ENCODE peak calls at places on chromosomes 7 and 10, in seven cellular contexts. H is Peyer's patch, W is AG09319, Z is hepatocyte, Y is osteoblast, G is nephron progenitor cell, N is cardiac muscle cell. X is an unnamed sample.

GRCh38 chr7:8353991-8354390 is 79.4 kb upstream of the NXPH1 start:
- DNase-seq in H (no peak), W (no peak), Z (no peak), Y (no peak), G (no peak), N (no peak), X (no peak)

GRCh38 chr10:88428976-88429375 is 154.1 kb downstream of the RNLS start:
- DNase-seq in H (no peak), W (no peak), Z (no peak), Y (no peak), G (no peak), N (no peak), X (no peak)

GRCh38 chr7:149781921-149782320 is 8.5 kb upstream of the ZNF467 start:
- DNase-seq in H (no peak), W (no peak), Z (no peak), Y (no peak), G (no peak), N (no peak), X (no peak)

GRCh38 chr7:103657474-103657894 is 211.5 kb upstream of the SLC26A5 start:
- DNase-seq in H (no peak), W (no peak), Z (peak; percentile 8), Y (no peak), G (no peak), N (no peak), X (no peak)

GRCh38 chr7:27143022-27143949 is at the start of gene HOXA5:
- DNase-seq in H (peak; percentile 88), W (no peak), Z (no peak), Y (peak; percentile 96), G (peak; percentile 92), N (no peak), X (no peak)

GRCh38 chr7:108408294-108409004 is 47.8 kb downstream of the NRCAM start:
- DNase-seq in H (no peak), W (no peak), Z (no peak), Y (peak; percentile 30), G (no peak), N (no peak), X (no peak)

GRCh38 chr10:21807162-21807561 is 196.4 kb downstream of the DNAJC1 start:
- DNase-seq in H (no peak), W (no peak), Z (no peak), Y (no peak), G (peak; percentile 26), N (peak; percentile 13), X (no peak)

GRCh38 chr7:98215561-98216495 is 4.6 kb downstream of the BHLHA15 start:
- DNase-seq in H (no peak), W (no peak), Z (peak; percentile 4), Y (peak; percentile 71), G (no peak), N (no peak), X (no peak)

GRCh38 chr10:131930150-131930549 is 29.3 kb downstream of the PPP2R2D start:
- DNase-seq in H (no peak), W (no peak), Z (no peak), Y (no peak), G (no peak), N (no peak), X (no peak)

GRCh38 chr10:1095498-1095897 is 39.3 kb downstream of the WDR37 start:
- DNase-seq in H (no peak), W (no peak), Z (no peak), Y (no peak), G (no peak), N (no peak), X (no peak)

GRCh38 chr10:110211455-110211843 is 4.0 kb downstream of the MXI1 start:
- DNase-seq in H (no peak), W (no peak), Z (no peak), Y (peak; percentile 91), G (no peak), N (no peak), X (no peak)

GRCh38 chr7:130154501-130155317 is 50.5 kb downstream of the TMEM209 start:
- DNase-seq in H (peak; percentile 60), W (no peak), Z (no peak), Y (peak; percentile 36), G (no peak), N (no peak), X (no peak)

GRCh38 chr10:133165556-133166503 is 5.8 kb downstream of the KNDC1 start:
- DNase-seq in H (peak; percentile 23), W (no peak), Z (no peak), Y (peak; percentile 80), G (no peak), N (no peak), X (no peak)

GRCh38 chr7:46545790-46546189 is 624.7 kb upstream of the IGFBP3 start:
- DNase-seq in H (no peak), W (no peak), Z (no peak), Y (no peak), G (no peak), N (no peak), X (no peak)

GRCh38 chr7:80312139-80312661 is 177.6 kb downstream of the GNAI1 start:
- DNase-seq in H (no peak), W (peak; percentile 31), Z (peak; percentile 51), Y (no peak), G (no peak), N (no peak), X (peak; percentile 6)

GRCh38 chr10:126350216-126350992 is 37.9 kb downstream of the ADAM12 start:
- DNase-seq in H (no peak), W (peak; percentile 35), Z (no peak), Y (peak; percentile 90), G (peak; percentile 11), N (peak; percentile 39), X (no peak)

GRCh38 chr7:73988197-73988596 is 39.8 kb upstream of the ELN start:
- DNase-seq in H (no peak), W (no peak), Z (no peak), Y (no peak), G (no peak), N (no peak), X (no peak)

GRCh38 chr10:8379906-8380832 is 325.7 kb downstream of the GATA3 start:
- DNase-seq in H (no peak), W (no peak), Z (peak; percentile 38), Y (no peak), G (no peak), N (no peak), X (no peak)

GRCh38 chr10:64115913-64116643 is 594.9 kb downstream of the REEP3 start:
- DNase-seq in H (no peak), W (no peak), Z (peak; percentile 33), Y (no peak), G (peak; percentile 22), N (peak; percentile 59), X (peak; percentile 10)

GRCh38 chr10:24553051-24553612 is 170.6 kb downstream of the ARHGAP21 start:
- DNase-seq in H (no peak), W (no peak), Z (no peak), Y (no peak), G (no peak), N (no peak), X (no peak)

DNA sequence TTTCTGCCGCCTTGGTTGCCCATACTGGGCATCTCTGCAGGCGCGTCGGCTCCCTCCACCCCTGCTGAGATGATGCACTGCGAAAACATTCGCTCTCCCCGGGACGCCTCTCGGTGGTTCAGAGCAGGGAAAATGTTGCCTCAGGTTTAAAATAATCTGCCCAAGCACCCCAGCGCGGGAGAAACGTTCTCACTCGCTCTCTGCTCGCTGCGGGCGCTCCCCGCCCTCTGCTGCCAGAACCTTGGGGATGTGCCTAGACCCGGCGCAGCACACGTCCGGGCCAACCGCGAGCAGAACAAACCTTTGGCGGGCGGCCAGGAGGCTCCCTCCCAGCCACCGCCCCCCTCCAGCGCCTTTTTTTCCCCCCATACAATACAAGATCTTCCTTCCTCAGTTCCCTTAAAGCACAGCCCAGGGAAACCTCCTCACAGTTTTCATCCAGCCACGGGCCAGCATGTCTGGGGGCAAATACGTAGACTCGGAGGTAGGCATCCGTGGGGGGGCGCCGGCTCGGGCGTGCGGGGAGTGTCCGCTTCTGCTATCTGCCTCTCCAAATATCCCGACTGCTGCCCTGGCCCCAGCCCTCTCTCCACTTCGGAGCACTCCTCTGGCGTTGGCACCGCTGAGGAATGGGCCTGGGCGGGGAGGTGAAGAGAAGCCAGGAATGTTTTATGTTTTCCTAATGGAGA is at the start of gene CAV1:
- DNase-seq in H (peak; percentile 70), W (peak; percentile 79), Z (peak; percentile 78), Y (peak; percentile 99), G (peak; percentile 44), N (peak; percentile 56), X (peak; percentile 61)
- TF ChIP-seq CTCF in H (no peak), W (peak; percentile 20), Z (no peak), Y (peak; percentile 9), G (no peak), N (peak; percentile 10), X (no peak)

GRCh38 chr10:58435297-58435696 is 50.1 kb downstream of the TFAM start:
- DNase-seq in H (no peak), W (peak; percentile 94), Z (peak; percentile 23), Y (peak; percentile 65), G (no peak), N (peak; percentile 21), X (peak; percentile 51)
- TF ChIP-seq CTCF in H (no peak), W (peak; percentile 10), Z (no peak), Y (peak; percentile 25), G (no peak), N (peak; percentile 25), X (no peak)

GRCh38 chr10:4319870-4320367 is 506.1 kb upstream of the AKR1E2 start:
- DNase-seq in H (no peak), W (no peak), Z (no peak), Y (no peak), G (no peak), N (no peak), X (no peak)

GRCh38 chr10:4315529-4315928 is 510.5 kb upstream of the AKR1E2 start:
- DNase-seq in H (no peak), W (peak; percentile 8), Z (no peak), Y (no peak), G (no peak), N (no peak), X (no peak)

GRCh38 chr10:4312046-4312835 is 513.8 kb upstream of the AKR1E2 start:
- DNase-seq in H (no peak), W (no peak), Z (no peak), Y (no peak), G (no peak), N (no peak), X (no peak)

GRCh38 chr10:4316166-4316810 is 509.7 kb upstream of the AKR1E2 start:
- DNase-seq in H (no peak), W (peak; percentile 7), Z (no peak), Y (peak; percentile 88), G (no peak), N (no peak), X (no peak)
- TF ChIP-seq CTCF in H (no peak), W (no peak), Z (no peak), Y (peak; percentile 24), G (no peak), N (peak; percentile 10), X (no peak)

DNA sequence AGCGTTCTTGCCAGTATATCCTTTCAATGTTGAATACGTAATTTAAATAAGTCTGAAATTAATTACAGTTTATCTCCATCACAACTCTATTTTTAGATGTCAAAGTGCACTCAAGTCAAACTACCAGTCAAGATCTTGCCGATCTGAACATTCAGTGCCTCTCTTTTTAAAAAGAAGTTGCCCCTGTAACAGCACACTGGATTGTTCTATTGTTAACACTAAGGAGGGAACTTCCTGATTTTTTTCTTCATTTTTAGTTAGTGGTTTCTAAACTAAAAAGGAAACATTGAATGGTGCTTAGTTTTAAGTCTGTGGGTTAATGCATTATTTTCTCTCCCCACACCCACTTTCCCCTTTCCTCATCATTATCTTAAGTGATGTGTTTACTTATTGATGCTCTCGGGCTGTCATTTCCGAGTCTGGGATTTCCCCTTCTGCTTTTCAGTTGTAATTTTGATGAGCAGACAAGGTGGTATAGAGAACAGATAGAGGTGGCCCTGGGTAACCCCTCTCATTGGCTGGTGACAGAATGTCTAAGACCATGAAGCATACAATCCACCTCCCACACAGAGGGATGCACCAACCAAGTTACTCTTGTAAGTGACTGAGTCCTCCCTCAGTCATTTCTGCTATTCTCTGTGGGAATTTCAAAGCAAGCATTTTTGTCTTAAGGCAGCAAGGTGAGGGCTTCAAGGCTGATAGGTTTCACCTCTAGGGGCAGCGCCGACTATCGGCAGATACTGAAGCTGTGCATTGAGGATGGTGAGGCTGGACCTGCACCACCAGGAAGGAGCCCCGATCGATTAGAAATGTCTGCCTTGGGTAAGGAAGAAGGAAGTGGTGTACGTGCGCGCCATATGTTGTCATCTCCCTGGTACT is 49.4 kb downstream of the CHN2 start:
- DNase-seq in H (no peak), W (no peak), Z (no peak), Y (no peak), G (no peak), N (no peak), X (peak; percentile 89)
- TF ChIP-seq CTCF in H (no peak), W (no peak), Z (no peak), Y (no peak), G (no peak), N (no peak), X (peak; percentile 52)